ENCODE peak calls at places on chromosome 4, in eight cellular contexts. P, X, C, W, M, B, U and D are unnamed samples.

GRCh38 chr4:7281316-7282093 is 89.2 kb downstream of the SORCS2 start:
- DNase-seq in P (no peak), X (no peak), C (no peak), W (no peak), M (no peak), B (no peak), U (no peak), D (no peak)

GRCh38 chr4:6119507-6120020 is 80.8 kb downstream of the JAKMIP1 start:
- DNase-seq in P (no peak), X (no peak), C (no peak), W (no peak), M (peak), B (no peak), U (no peak), D (peak)

GRCh38 chr4:67779631-67780030 is 25.4 kb upstream of the GNRHR start:
- DNase-seq in P (no peak), X (no peak), C (no peak), W (no peak), M (peak), B (peak), U (no peak), D (peak)

GRCh38 chr4:143335979-143336827 is 473 bp upstream of the GAB1 start:
- DNase-seq in P (peak), X (peak), C (peak), W (peak), M (peak), B (peak), U (peak), D (peak)

GRCh38 chr4:3408793-3409330 is 32.9 kb upstream of the HGFAC start:
- DNase-seq in P (no peak), X (peak), C (no peak), W (no peak), M (no peak), B (no peak), U (no peak), D (no peak)

GRCh38 chr4:145732001-145732400 is 52.1 kb downstream of the C4orf51 start:
- DNase-seq in P (no peak), X (no peak), C (no peak), W (no peak), M (no peak), B (no peak), U (no peak), D (no peak)

GRCh38 chr4:121881213-121881612 is 10.9 kb upstream of the BBS7 start:
- DNase-seq in P (no peak), X (no peak), C (no peak), W (no peak), M (no peak), B (no peak), U (no peak), D (no peak)

GRCh38 chr4:67593741-67594175 is 35.2 kb downstream of the STAP1 start:
- DNase-seq in P (peak), X (no peak), C (no peak), W (no peak), M (peak), B (peak), U (no peak), D (peak)

GRCh38 chr4:134365852-134366251 is 164.3 kb upstream of the PABPC4L start:
- DNase-seq in P (no peak), X (no peak), C (no peak), W (no peak), M (peak), B (no peak), U (no peak), D (peak)

GRCh38 chr4:66571145-66571544 is 900.9 kb upstream of the EPHA5 start:
- DNase-seq in P (no peak), X (no peak), C (no peak), W (no peak), M (no peak), B (no peak), U (no peak), D (no peak)

GRCh38 chr4:166422475-166422874 is 549.4 kb downstream of the TLL1 start:
- DNase-seq in P (no peak), X (no peak), C (no peak), W (peak), M (peak), B (peak), U (no peak), D (peak)

GRCh38 chr4:4888695-4889094 is 29.2 kb downstream of the MSX1 start:
- DNase-seq in P (no peak), X (no peak), C (no peak), W (no peak), M (no peak), B (no peak), U (no peak), D (no peak)
- TF ChIP-seq CTCF in P (no peak), X (no peak), C (no peak), W (no peak), M (no peak), B (no peak), U (no peak), D (no peak)

GRCh38 chr4:28443371-28443770 is 1582.7 kb downstream of the STIM2 start:
- DNase-seq in P (no peak), X (no peak), C (no peak), W (no peak), M (no peak), B (no peak), U (no peak), D (no peak)

GRCh38 chr4:28449080-28449479 is 1588.4 kb downstream of the STIM2 start:
- DNase-seq in P (no peak), X (no peak), C (no peak), W (no peak), M (no peak), B (no peak), U (no peak), D (no peak)

GRCh38 chr4:28443786-28444412 is 1583.3 kb downstream of the STIM2 start:
- DNase-seq in P (peak), X (no peak), C (no peak), W (no peak), M (peak), B (peak), U (no peak), D (peak)

GRCh38 chr4:28444886-28445496 is 1584.3 kb downstream of the STIM2 start:
- DNase-seq in P (no peak), X (no peak), C (no peak), W (no peak), M (peak), B (peak), U (no peak), D (peak)
- H3K4me3 ChIP-seq in P (no peak), X (no peak), C (no peak), W (no peak), M (no peak), B (no peak), U (no peak), D (no peak)

DNA sequence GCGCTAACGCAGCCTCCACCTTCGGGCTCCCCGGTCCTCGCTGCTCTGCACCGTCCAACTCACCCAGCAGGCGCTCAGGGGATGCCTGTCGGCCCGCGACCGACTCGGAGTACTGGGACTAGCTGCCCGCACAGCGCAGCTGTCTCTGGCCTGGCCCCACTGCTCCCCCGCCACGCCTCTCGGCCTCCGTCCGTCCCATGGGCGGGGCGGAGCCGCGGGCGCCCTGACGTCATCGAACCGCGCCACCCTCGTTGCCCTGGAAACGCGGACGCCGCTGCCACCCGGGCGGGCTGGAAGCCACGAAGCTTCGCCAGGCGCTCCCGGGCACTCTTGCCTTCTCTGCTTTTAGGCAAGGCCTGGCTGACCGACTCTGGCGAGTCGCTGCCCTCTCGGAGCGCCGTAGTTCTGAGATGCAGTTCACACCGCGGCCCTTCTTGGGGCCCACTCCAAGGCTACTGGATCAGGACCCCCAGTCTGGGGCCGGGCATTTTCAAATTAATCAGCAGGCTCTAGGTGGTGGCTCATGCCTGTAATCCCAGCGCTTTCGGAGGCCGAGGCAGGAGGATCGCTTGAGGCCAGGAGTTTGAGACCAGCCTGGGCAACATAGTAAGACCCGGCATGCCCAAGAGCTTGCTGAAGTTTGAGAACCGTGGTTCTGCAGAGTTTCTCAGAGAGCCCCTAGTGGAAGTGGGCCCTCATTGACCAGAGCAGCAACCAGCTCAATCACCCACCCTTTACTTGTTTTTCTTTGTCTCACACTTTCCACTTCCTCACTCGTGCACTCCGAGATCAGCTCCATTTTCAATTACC is 12.0 kb downstream of the ACOX3 start:
- DNase-seq in P (peak), X (peak), C (peak), W (no peak), M (peak), B (peak), U (peak), D (peak)
- TF ChIP-seq CTCF in P (no peak), X (no peak), C (no peak), W (peak), M (peak), B (peak), U (peak), D (peak)

GRCh38 chr4:119025440-119025839 is 110.2 kb upstream of the MYOZ2 start:
- DNase-seq in P (no peak), X (no peak), C (peak), W (no peak), M (peak), B (peak), U (peak), D (peak)
- H3K4me3 ChIP-seq in P (no peak), X (no peak), C (no peak), W (no peak), M (peak), B (peak), U (no peak), D (no peak)

GRCh38 chr4:126361287-126361686 is 1046.5 kb downstream of the FAT4 start:
- DNase-seq in P (no peak), X (no peak), C (no peak), W (no peak), M (no peak), B (no peak), U (no peak), D (no peak)
- TF ChIP-seq CTCF in P (no peak), X (no peak), C (no peak), W (no peak), M (no peak), B (no peak), U (no peak), D (no peak)

GRCh38 chr4:105710012-105710600 is 1.5 kb downstream of the GSTCD start:
- DNase-seq in P (no peak), X (no peak), C (no peak), W (no peak), M (no peak), B (no peak), U (no peak), D (no peak)
- H3K4me3 ChIP-seq in P (no peak), X (no peak), C (no peak), W (no peak), M (peak), B (peak), U (no peak), D (no peak)

GRCh38 chr4:101366331-101366730 is 19.0 kb upstream of the PPP3CA start:
- DNase-seq in P (no peak), X (no peak), C (no peak), W (no peak), M (no peak), B (no peak), U (no peak), D (no peak)

GRCh38 chr4:101367201-101367600 is 19.9 kb upstream of the PPP3CA start:
- DNase-seq in P (no peak), X (no peak), C (no peak), W (peak), M (peak), B (peak), U (no peak), D (peak)

DNA sequence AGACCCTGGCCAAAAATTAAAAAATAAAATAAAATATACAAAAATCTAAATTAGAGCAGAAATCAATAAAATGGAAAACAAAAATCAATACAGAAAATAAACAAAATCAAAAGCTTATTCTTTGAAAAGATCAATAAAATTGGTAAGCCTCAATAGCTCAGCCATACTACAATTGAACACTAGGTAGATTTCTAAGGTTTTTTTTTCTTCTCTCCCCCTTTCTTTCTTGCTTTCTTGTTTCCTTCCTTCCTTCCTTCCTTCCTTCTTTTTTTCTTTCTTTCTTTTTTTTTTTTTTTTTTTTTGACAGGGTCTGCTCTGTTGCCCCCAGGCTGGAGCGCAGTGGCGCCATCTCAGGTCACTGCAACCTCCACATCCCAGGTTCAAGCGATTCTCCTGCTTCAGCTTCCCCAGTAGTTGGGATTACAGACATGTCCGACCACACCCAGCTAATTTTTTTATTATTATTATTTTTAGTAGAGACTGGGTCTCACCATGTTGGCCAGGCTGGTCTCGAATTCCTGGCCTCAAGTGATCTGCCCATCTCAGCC is 23.4 kb upstream of the PPP3CA start:
- DNase-seq in P (no peak), X (no peak), C (no peak), W (no peak), M (no peak), B (no peak), U (no peak), D (no peak)
- TF ChIP-seq CTCF in P (no peak), X (no peak), C (no peak), W (no peak), M (no peak), B (no peak), U (no peak), D (no peak)

GRCh38 chr4:186765138-186765537 is 41.5 kb upstream of the FAT1 start:
- DNase-seq in P (no peak), X (no peak), C (peak), W (no peak), M (peak), B (peak), U (no peak), D (no peak)
- H3K4me3 ChIP-seq in P (no peak), X (no peak), C (no peak), W (no peak), M (no peak), B (peak), U (no peak), D (no peak)

DNA sequence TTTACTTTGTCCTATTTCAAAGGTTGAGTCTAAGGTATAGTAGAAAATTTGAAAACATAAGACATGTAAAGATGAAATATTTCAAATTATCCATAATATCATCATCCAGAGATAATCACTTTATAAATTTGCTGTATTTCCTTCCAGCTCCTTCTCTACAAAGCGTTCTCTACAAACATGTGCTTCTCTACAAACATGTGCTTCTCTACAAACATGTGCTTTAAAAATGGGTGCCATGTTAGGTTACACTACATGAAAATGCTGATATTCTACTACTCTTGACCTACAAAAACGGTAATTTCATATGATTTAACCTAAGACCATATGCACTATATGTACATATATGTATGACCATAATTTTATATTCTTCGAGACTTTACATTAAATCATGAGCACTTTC is 92.0 kb downstream of the FBXW7 start:
- DNase-seq in P (no peak), X (no peak), C (no peak), W (no peak), M (no peak), B (no peak), U (no peak), D (no peak)
- TF ChIP-seq CTCF in P (no peak), X (no peak), C (no peak), W (no peak), M (no peak), B (no peak), U (no peak), D (no peak)